ENCODE peak calls at places on chromosomes 12 and 14, in seven cellular contexts. X is heart left ventricle, Z is HepG2, B is uterus, R is HCT116, K is breast epithelium, V is stomach. J is an unnamed sample.

GRCh38 chr12:93608313-93608712 is 35.8 kb downstream of the SOCS2 start:
- DNase-seq in Z (no peak), B (no peak), X (no peak), K (no peak), R (no peak), V (no peak), J (no peak)

GRCh38 chr12:58176296-58176869 is 235.0 kb downstream of the ATP23 start:
- DNase-seq in V (peak), K (no peak), B (no peak), X (peak), R (peak), Z (peak), J (peak)

GRCh38 chr12:45200497-45201043 is 15.3 kb upstream of the ANO6 start:
- DNase-seq in K (no peak), R (no peak), X (no peak), B (peak), V (no peak), Z (peak), J (no peak)

GRCh38 chr14:83120187-83120586 is 1586.5 kb upstream of the SEL1L start:
- DNase-seq in V (no peak), R (no peak), Z (no peak), B (no peak), X (no peak), K (no peak), J (no peak)

GRCh38 chr12:14589169-14590004 is 21.7 kb upstream of the PLBD1 start:
- DNase-seq in B (no peak), K (no peak), R (no peak), Z (no peak), V (no peak), X (no peak), J (no peak)

GRCh38 chr14:36268957-36269734 is 51.3 kb downstream of the MBIP start:
- DNase-seq in Z (no peak), R (no peak), X (no peak), B (no peak), V (no peak), K (no peak), J (no peak)

GRCh38 chr12:99170461-99170860 is 477.1 kb upstream of the GARIN6 start:
- DNase-seq in X (no peak), K (no peak), B (no peak), Z (no peak), V (no peak), R (no peak), J (no peak)

GRCh38 chr12:78494911-78495310 is 369.7 kb upstream of the SYT1 start:
- DNase-seq in V (no peak), B (no peak), R (no peak), K (no peak), Z (no peak), X (no peak), J (no peak)

GRCh38 chr12:57190821-57191220 is 25.8 kb upstream of the NXPH4 start:
- DNase-seq in K (no peak), X (no peak), Z (no peak), V (no peak), B (no peak), R (no peak), J (no peak)

GRCh38 chr12:31662176-31662849 is 2.8 kb downstream of the ETFBKMT start:
- DNase-seq in Z (no peak), K (no peak), V (no peak), X (no peak), R (no peak), B (no peak), J (no peak)

GRCh38 chr12:31658743-31659086 is 773 bp upstream of the ETFBKMT start:
- DNase-seq in Z (no peak), K (no peak), X (no peak), R (no peak), V (no peak), B (no peak), J (no peak)

GRCh38 chr12:31655208-31655607 is 4.3 kb upstream of the ETFBKMT start:
- DNase-seq in K (no peak), V (no peak), Z (no peak), X (no peak), B (no peak), R (no peak), J (no peak)

GRCh38 chr12:31655792-31656191 is 3.7 kb upstream of the ETFBKMT start:
- DNase-seq in K (no peak), R (no peak), Z (no peak), X (no peak), V (no peak), B (no peak), J (no peak)

DNA sequence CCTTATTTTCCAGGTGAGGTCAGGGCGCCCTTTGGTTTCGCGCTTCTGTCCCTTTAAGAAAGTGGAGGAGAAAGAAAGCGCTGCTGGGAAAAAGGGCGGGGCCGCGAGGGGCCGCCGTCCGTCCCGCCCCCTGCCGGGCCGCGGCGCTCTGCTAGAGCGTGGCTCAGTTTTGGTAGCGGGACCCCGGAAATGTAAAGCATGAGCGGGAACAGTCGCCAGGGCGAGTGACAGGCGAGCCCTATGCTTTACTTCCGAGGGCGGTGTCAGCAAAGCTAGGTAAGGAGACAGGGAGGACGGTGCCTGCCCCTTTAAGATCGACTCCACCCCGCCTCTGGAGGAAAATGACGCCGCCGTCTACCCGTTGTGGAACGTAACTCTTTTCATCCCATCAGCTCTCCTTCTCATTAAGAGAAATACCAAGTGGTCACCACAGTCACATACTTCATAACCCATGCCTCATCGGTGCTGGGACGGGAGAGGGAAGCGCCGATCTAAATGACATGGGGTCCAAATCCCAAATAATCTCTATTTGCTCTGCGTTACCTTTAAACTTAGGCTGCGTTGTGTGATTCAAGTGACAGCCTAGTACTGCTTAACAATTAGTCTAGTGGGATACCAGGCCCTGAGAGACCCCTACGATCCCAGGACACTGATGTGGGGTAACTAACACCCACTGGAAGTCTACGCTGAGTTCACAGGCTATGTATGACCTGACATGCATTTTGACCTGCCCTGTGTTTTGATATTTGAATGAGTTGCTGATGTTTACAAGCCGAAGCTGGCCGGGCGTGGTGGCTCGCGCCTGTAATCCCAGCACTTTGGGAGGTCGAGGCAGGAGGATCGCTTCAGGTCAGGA is at the start of gene ETFBKMT:
- DNase-seq in Z (peak), K (peak), R (peak), V (peak), X (peak), B (peak), J (peak)
- TF ChIP-seq POLR2A in Z (peak), K (no peak), R (peak), V (no peak), X (peak), B (peak), J (peak)

DNA sequence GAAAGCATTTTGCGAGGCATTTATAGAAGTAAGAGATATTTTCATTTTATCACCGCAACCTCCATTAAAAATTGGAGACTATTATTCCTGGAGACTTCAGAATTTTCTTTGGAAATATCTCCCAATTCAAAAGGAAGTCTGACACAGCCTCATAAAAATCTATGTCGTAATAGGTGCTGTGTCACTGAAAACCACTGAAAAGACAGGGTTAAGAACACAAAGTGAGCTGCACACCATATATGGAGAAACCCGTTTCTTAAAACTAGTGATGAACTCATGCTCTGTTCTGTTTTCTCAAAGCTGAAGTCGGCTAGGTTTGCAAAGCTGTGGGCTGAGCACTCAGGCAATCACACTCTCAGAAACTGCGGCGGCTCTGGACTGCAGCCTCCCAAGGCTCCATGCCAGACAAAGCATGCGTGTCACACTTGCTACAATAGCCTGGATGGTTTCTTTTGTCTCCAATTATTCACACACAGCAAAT is at the start of gene GLIPR1:
- DNase-seq in Z (peak), V (peak), R (no peak), B (peak), K (peak), X (peak), J (peak)
- TF ChIP-seq POLR2A in Z (peak), V (no peak), R (no peak), B (peak), K (no peak), X (no peak), J (no peak)

DNA sequence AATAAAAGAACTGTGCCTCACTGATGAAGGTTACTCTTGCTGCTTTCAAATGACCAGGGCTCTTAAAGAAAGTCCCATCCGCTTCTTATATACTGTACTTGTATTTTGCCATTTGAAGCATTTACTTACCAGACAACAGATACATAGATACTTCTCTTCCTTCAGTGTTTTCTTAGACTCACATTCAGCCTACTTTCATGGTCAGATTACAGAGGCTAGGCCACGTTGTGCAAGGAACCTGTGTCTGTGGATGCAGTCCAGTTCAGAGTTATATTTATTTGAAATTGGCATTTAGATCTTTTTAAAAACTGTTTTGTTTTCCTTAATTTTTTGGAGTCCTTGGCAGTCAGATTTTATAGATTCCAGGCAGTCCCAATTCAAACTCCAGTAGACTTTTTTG is 6.2 kb downstream of the CHURC1 start:
- DNase-seq in K (no peak), R (no peak), Z (no peak), X (no peak), V (no peak), B (no peak), J (no peak)
- TF ChIP-seq POLR2A in K (no peak), R (no peak), Z (no peak), X (no peak), V (no peak), B (no peak), J (no peak)

GRCh38 chr12:55830601-55831406 is 1.4 kb upstream of the DNAJC14 start:
- DNase-seq in V (peak), R (no peak), X (peak), B (peak), K (no peak), Z (peak), J (no peak)
- TF ChIP-seq POLR2A in V (no peak), R (no peak), X (peak), B (peak), K (peak), Z (no peak), J (no peak)

GRCh38 chr12:128059621-128060370 is 207.2 kb upstream of the TMEM132C start:
- DNase-seq in V (no peak), K (no peak), B (no peak), Z (no peak), R (no peak), X (no peak), J (no peak)
- TF ChIP-seq POLR2A in V (no peak), K (no peak), B (no peak), Z (no peak), R (no peak), X (no peak), J (no peak)

DNA sequence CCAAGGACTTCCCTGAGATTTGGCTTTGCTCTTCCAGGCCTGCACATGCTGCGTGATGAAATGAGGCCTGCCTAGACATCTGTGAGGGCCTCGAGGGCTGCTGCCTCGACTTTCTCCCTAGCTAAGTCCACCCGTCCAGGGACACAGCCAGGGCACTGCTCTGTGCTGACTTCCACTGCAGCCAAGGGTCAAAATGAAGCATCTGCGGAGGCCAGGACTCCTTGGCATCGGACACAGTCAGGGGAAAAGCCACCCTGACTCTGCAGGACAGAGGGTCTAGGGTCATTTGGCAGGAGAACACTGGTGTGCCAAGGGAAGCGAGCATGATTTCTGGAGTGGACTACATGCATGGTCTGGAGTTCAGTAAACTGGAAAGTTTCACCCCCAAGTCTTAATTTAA is 10.7 kb downstream of the SLC25A47 start:
- DNase-seq in Z (no peak), V (no peak), B (no peak), K (no peak), R (no peak), X (no peak), J (no peak)
- TF ChIP-seq POLR2A in Z (no peak), V (no peak), B (no peak), K (no peak), R (no peak), X (no peak), J (no peak)

DNA sequence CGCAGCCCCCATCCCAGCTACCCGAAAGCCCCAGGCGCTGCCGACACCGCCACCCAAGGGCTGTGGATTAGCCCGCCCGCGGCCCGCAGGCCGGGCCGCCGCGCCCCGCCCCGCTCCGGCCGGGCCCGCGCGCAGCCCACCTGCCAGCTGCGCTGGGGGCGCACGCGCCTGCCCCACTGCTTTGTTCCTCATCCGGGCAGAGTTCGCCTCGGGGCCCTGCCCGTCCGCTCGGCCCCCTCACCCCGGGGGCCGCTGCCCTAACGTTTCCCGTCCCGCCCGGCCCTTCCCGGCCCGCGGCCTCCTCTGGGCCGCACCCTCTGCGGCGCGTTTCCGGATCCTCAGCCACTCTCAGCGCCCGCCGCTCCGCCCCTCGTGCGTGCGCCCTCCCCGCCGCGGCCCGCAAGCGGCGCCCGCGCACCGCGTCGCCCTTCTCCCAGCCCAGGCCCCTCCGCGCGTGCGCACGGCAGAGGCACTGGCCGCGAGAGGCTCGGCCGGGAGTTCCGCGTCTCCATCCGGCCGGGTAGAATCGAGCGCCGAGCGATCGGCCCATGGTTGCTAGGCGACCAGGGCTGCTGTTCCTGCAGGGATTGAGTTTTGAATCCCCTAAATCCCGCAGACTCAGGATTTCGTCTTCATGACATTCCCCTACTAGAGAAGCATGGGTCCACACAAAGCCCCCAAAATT is at the start of gene PRDM4:
- DNase-seq in R (peak), Z (peak), K (peak), V (peak), X (peak), B (peak), J (peak)
- TF ChIP-seq POLR2A in R (peak), Z (peak), K (no peak), V (no peak), X (peak), B (peak), J (peak)

GRCh38 chr14:64115401-64115800 is 178.8 kb downstream of the ESR2 start:
- DNase-seq in Z (no peak), B (no peak), V (no peak), X (no peak), K (no peak), R (no peak), J (no peak)

GRCh38 chr14:64118892-64119291 is 175.3 kb downstream of the ESR2 start:
- DNase-seq in B (no peak), R (no peak), K (no peak), Z (no peak), V (no peak), X (no peak), J (no peak)

GRCh38 chr14:64119535-64119934 is 174.6 kb downstream of the ESR2 start:
- DNase-seq in K (no peak), V (no peak), B (no peak), X (no peak), R (no peak), Z (no peak), J (no peak)

GRCh38 chr14:64114796-64115195 is 179.4 kb downstream of the ESR2 start:
- DNase-seq in Z (no peak), X (no peak), V (no peak), R (no peak), K (no peak), B (no peak), J (no peak)

DNA sequence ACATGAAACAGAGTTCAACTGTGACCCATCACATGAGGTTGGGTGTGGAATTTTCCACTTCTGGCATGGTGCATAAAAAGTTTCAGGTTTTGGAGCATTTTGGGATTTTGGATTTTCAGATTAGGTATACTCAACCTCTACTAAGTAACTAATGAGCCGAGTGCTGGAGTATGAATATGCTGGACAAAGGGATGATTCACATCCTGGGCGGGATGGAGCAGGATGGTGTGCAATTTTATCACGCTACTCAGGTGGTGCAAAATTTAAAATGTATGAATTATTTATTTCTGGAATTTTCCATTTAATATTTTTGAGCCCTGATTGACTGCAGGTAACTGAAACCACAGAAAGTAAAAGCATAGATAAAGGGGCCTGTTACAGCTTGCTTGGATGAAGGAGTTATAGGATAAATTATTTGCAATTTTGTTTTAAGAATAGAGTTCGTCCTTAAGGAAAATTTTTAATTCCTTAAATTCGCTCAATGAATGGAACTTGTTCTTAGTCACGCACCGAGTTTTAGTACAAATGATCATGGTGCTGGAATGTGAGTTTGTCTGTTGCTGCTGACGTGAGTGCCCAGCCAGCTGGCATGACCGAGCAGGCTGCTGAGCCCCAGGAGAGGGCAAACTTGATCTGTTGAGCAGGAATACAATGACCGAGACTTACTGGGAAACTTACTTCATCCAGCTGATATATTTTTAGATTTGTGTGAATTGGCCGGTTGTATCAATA is 176.3 kb downstream of the ESR2 start:
- DNase-seq in R (no peak), B (no peak), X (peak), V (peak), K (no peak), Z (no peak), J (no peak)
- TF ChIP-seq POLR2A in R (no peak), B (no peak), X (no peak), V (no peak), K (no peak), Z (no peak), J (no peak)

GRCh38 chr12:122974274-122974891 is 661 bp upstream of the OGFOD2 start:
- DNase-seq in B (peak), Z (peak), V (peak), X (peak), K (peak), R (peak), J (peak)

GRCh38 chr12:122976648-122976975 is 1.6 kb downstream of the OGFOD2 start:
- DNase-seq in R (no peak), B (peak), V (no peak), K (no peak), Z (no peak), X (no peak), J (no peak)

GRCh38 chr12:122975790-122976647 is 975 bp downstream of the OGFOD2 start:
- DNase-seq in K (no peak), X (no peak), Z (no peak), R (no peak), V (no peak), B (peak), J (no peak)

GRCh38 chr12:122977153-122977552 is 2.1 kb downstream of the OGFOD2 start:
- DNase-seq in B (no peak), K (no peak), V (no peak), R (no peak), X (no peak), Z (no peak), J (no peak)

GRCh38 chr12:122974892-122975789 is at the start of gene OGFOD2:
- DNase-seq in Z (peak), V (peak), K (peak), X (peak), B (peak), R (peak), J (peak)
- TF ChIP-seq POLR2A in Z (peak), V (no peak), K (peak), X (no peak), B (peak), R (peak), J (peak)

J was measured in H54.